ENCODE peak calls at places on chromosomes 3 and 15, in nine cellular contexts. One of them, this sample, is unnamed.

GRCh38 chr15:90557651-90558084 is 27.9 kb downstream of the CRTC3 start:
- DNase-seq in HTR-8/SVneo: no peak
- DNase-seq in Peyer's patch: peak
- DNase-seq in activated T-helper 1 cell treated with Interleukin-2 at 50 U/mL for 16 hours: no peak
- DNase-seq in brain microvascular endothelial cell: peak
- DNase-seq in Daoy: peak
- DNase-seq in CD4-positive, alpha-beta T cell: no peak
- DNase-seq in psoas muscle: peak
- DNase-seq in activated CD4-positive, CD25-positive, alpha-beta regulatory T cell treated with anti-CD3 and anti-CD28 coated beads, Interleukin-2, amount 50 U/mL, for 72 hours: no peak
- DNase-seq in this sample: peak

GRCh38 chr3:66177026-66177425 is 43.8 kb upstream of the SLC25A26 start:
- DNase-seq in HTR-8/SVneo: no peak
- DNase-seq in Peyer's patch: no peak
- DNase-seq in activated T-helper 1 cell treated with Interleukin-2 at 50 U/mL for 16 hours: no peak
- DNase-seq in brain microvascular endothelial cell: no peak
- DNase-seq in Daoy: no peak
- DNase-seq in CD4-positive, alpha-beta T cell: no peak
- DNase-seq in psoas muscle: no peak
- DNase-seq in activated CD4-positive, CD25-positive, alpha-beta regulatory T cell treated with anti-CD3 and anti-CD28 coated beads, Interleukin-2, amount 50 U/mL, for 72 hours: no peak
- DNase-seq in this sample: no peak

GRCh38 chr15:70348581-70349344 is 251.0 kb upstream of the TLE3 start:
- DNase-seq in HTR-8/SVneo: no peak
- DNase-seq in Peyer's patch: peak
- DNase-seq in activated T-helper 1 cell treated with Interleukin-2 at 50 U/mL for 16 hours: no peak
- DNase-seq in brain microvascular endothelial cell: no peak
- DNase-seq in Daoy: peak
- DNase-seq in CD4-positive, alpha-beta T cell: no peak
- DNase-seq in psoas muscle: peak
- DNase-seq in activated CD4-positive, CD25-positive, alpha-beta regulatory T cell treated with anti-CD3 and anti-CD28 coated beads, Interleukin-2, amount 50 U/mL, for 72 hours: no peak
- DNase-seq in this sample: peak

GRCh38 chr3:120171134-120171863 is 77.1 kb upstream of the GSK3B start:
- DNase-seq in HTR-8/SVneo: no peak
- DNase-seq in Peyer's patch: no peak
- DNase-seq in activated T-helper 1 cell treated with Interleukin-2 at 50 U/mL for 16 hours: no peak
- DNase-seq in brain microvascular endothelial cell: no peak
- DNase-seq in Daoy: no peak
- DNase-seq in CD4-positive, alpha-beta T cell: no peak
- DNase-seq in psoas muscle: no peak
- DNase-seq in activated CD4-positive, CD25-positive, alpha-beta regulatory T cell treated with anti-CD3 and anti-CD28 coated beads, Interleukin-2, amount 50 U/mL, for 72 hours: no peak
- DNase-seq in this sample: no peak

GRCh38 chr3:113660901-113661300 is 35.5 kb downstream of the USF3 start:
- DNase-seq in HTR-8/SVneo: no peak
- DNase-seq in Peyer's patch: peak
- DNase-seq in activated T-helper 1 cell treated with Interleukin-2 at 50 U/mL for 16 hours: no peak
- DNase-seq in brain microvascular endothelial cell: no peak
- DNase-seq in Daoy: no peak
- DNase-seq in CD4-positive, alpha-beta T cell: no peak
- DNase-seq in psoas muscle: peak
- DNase-seq in activated CD4-positive, CD25-positive, alpha-beta regulatory T cell treated with anti-CD3 and anti-CD28 coated beads, Interleukin-2, amount 50 U/mL, for 72 hours: no peak
- DNase-seq in this sample: no peak

GRCh38 chr3:177946515-177946914 is 589.7 kb upstream of the KCNMB2 start:
- DNase-seq in HTR-8/SVneo: no peak
- DNase-seq in Peyer's patch: no peak
- DNase-seq in activated T-helper 1 cell treated with Interleukin-2 at 50 U/mL for 16 hours: no peak
- DNase-seq in brain microvascular endothelial cell: no peak
- DNase-seq in Daoy: no peak
- DNase-seq in CD4-positive, alpha-beta T cell: no peak
- DNase-seq in psoas muscle: no peak
- DNase-seq in activated CD4-positive, CD25-positive, alpha-beta regulatory T cell treated with anti-CD3 and anti-CD28 coated beads, Interleukin-2, amount 50 U/mL, for 72 hours: no peak
- DNase-seq in this sample: no peak

GRCh38 chr3:38247366-38248035 is 18.1 kb upstream of the SLC22A13 start:
- DNase-seq in HTR-8/SVneo: peak
- DNase-seq in Peyer's patch: no peak
- DNase-seq in activated T-helper 1 cell treated with Interleukin-2 at 50 U/mL for 16 hours: no peak
- DNase-seq in brain microvascular endothelial cell: peak
- DNase-seq in Daoy: peak
- DNase-seq in CD4-positive, alpha-beta T cell: no peak
- DNase-seq in psoas muscle: no peak
- DNase-seq in activated CD4-positive, CD25-positive, alpha-beta regulatory T cell treated with anti-CD3 and anti-CD28 coated beads, Interleukin-2, amount 50 U/mL, for 72 hours: no peak
- DNase-seq in this sample: no peak

GRCh38 chr3:139328356-139328755 is 15.5 kb upstream of the MRPS22 start:
- DNase-seq in HTR-8/SVneo: no peak
- DNase-seq in Peyer's patch: no peak
- DNase-seq in activated T-helper 1 cell treated with Interleukin-2 at 50 U/mL for 16 hours: no peak
- DNase-seq in brain microvascular endothelial cell: no peak
- DNase-seq in Daoy: no peak
- DNase-seq in CD4-positive, alpha-beta T cell: no peak
- DNase-seq in psoas muscle: no peak
- DNase-seq in activated CD4-positive, CD25-positive, alpha-beta regulatory T cell treated with anti-CD3 and anti-CD28 coated beads, Interleukin-2, amount 50 U/mL, for 72 hours: no peak
- DNase-seq in this sample: no peak

GRCh38 chr3:136122006-136122405 is 74.1 kb downstream of the MSL2 start:
- DNase-seq in HTR-8/SVneo: no peak
- DNase-seq in Peyer's patch: no peak
- DNase-seq in activated T-helper 1 cell treated with Interleukin-2 at 50 U/mL for 16 hours: no peak
- DNase-seq in brain microvascular endothelial cell: no peak
- DNase-seq in Daoy: peak
- DNase-seq in CD4-positive, alpha-beta T cell: no peak
- DNase-seq in psoas muscle: no peak
- DNase-seq in activated CD4-positive, CD25-positive, alpha-beta regulatory T cell treated with anti-CD3 and anti-CD28 coated beads, Interleukin-2, amount 50 U/mL, for 72 hours: no peak
- DNase-seq in this sample: no peak